ENCODE peak calls at places on chromosomes 7 and 10, in nine cellular contexts. J is body of pancreas, P is mesothelial cell of epicardium, O is left ventricle myocardium inferior, R is neural progenitor cell, B is epithelial cell of esophagus, V is fibroblast of pulmonary artery, A is dorsolateral prefrontal cortex, Y is choroid plexus epithelial cell. G is an unnamed sample.

GRCh38 chr10:96618648-96619047 is 31.8 kb upstream of the TM9SF3 start:
- DNase-seq in J (peak; percentile 80), P (no peak), O (peak; percentile 36), R (no peak), B (no peak), V (peak; percentile 55), A (peak; percentile 55), Y (peak; percentile 54), G (no peak)

GRCh38 chr10:119350529-119351001 is 143.2 kb downstream of the GRK5 start:
- DNase-seq in J (no peak), P (no peak), O (no peak), R (no peak), B (no peak), V (peak; percentile 56), A (no peak), Y (peak; percentile 75), G (no peak)

GRCh38 chr7:42272793-42273665 is 36.0 kb upstream of the GLI3 start:
- DNase-seq in J (no peak), P (no peak), O (no peak), R (peak; percentile 43), B (peak; percentile 90), V (peak; percentile 57), A (no peak), Y (peak; percentile 74), G (no peak)

GRCh38 chr7:519974-520458 is 370 bp upstream of the PDGFA start:
- DNase-seq in J (peak; percentile 75), P (peak; percentile 70), O (peak; percentile 63), R (peak; percentile 86), B (peak; percentile 63), V (peak; percentile 65), A (peak; percentile 55), Y (peak; percentile 56), G (no peak)

GRCh38 chr7:74153736-74154135 is 20.4 kb upstream of the EIF4H start:
- DNase-seq in J (no peak), P (no peak), O (no peak), R (no peak), B (no peak), V (no peak), A (no peak), Y (no peak), G (no peak)

GRCh38 chr10:10499839-10500238 is 517.8 kb upstream of the CELF2 start:
- DNase-seq in J (no peak), P (no peak), O (no peak), R (no peak), B (peak; percentile 37), V (peak; percentile 78), A (no peak), Y (peak; percentile 77), G (no peak)

GRCh38 chr10:82942572-82943091 is 1067.6 kb downstream of the NRG3 start:
- DNase-seq in J (peak; percentile 19), P (no peak), O (peak; percentile 20), R (no peak), B (no peak), V (peak; percentile 76), A (no peak), Y (peak; percentile 55), G (no peak)

GRCh38 chr10:97336942-97337719 is 2.6 kb upstream of the FRAT2 start:
- DNase-seq in J (peak; percentile 68), P (peak; percentile 50), O (no peak), R (peak; percentile 94), B (peak; percentile 89), V (no peak), A (no peak), Y (peak; percentile 12), G (no peak)

GRCh38 chr10:28991326-28991725 is 297.5 kb upstream of the LYZL1 start:
- DNase-seq in J (no peak), P (no peak), O (no peak), R (peak; percentile 16), B (peak; percentile 61), V (peak; percentile 39), A (no peak), Y (peak; percentile 53), G (no peak)

GRCh38 chr10:44715081-44715480 is 196.1 kb upstream of the TMEM72 start:
- DNase-seq in J (no peak), P (no peak), O (no peak), R (no peak), B (no peak), V (peak; percentile 45), A (no peak), Y (peak; percentile 74), G (no peak)

GRCh38 chr10:5265139-5265538 is 68.5 kb downstream of the AKR1C4 start:
- DNase-seq in J (no peak), P (no peak), O (no peak), R (no peak), B (no peak), V (no peak), A (no peak), Y (no peak), G (no peak)

GRCh38 chr10:80474920-80475319 is 20.8 kb downstream of the TSPAN14 start:
- DNase-seq in J (no peak), P (no peak), O (no peak), R (no peak), B (no peak), V (no peak), A (no peak), Y (no peak), G (no peak)

GRCh38 chr10:86401588-86402282 is 35.1 kb upstream of the GRID1 start:
- DNase-seq in J (peak; percentile 52), P (no peak), O (no peak), R (peak; percentile 38), B (peak; percentile 36), V (no peak), A (no peak), Y (peak; percentile 37), G (no peak)

GRCh38 chr7:136919820-136920219 is 51.4 kb downstream of the CHRM2 start:
- DNase-seq in J (no peak), P (no peak), O (no peak), R (no peak), B (no peak), V (no peak), A (no peak), Y (peak; percentile 23), G (no peak)

GRCh38 chr10:78412605-78413004 is 378.9 kb downstream of the RPS24 start:
- DNase-seq in J (no peak), P (peak; percentile 2), O (no peak), R (no peak), B (no peak), V (no peak), A (no peak), Y (no peak), G (no peak)

GRCh38 chr7:44127161-44127560 is 3.8 kb upstream of the POLD2 start:
- DNase-seq in J (no peak), P (no peak), O (no peak), R (no peak), B (no peak), V (no peak), A (no peak), Y (no peak), G (no peak)

GRCh38 chr10:121578298-121578697 is 19.9 kb downstream of the FGFR2 start:
- DNase-seq in J (no peak), P (no peak), O (no peak), R (no peak), B (no peak), V (no peak), A (no peak), Y (no peak), G (no peak)

GRCh38 chr10:9228770-9229169 is 1174.3 kb downstream of the GATA3 start:
- DNase-seq in J (no peak), P (no peak), O (no peak), R (no peak), B (peak; percentile 59), V (no peak), A (no peak), Y (no peak), G (no peak)

DNA sequence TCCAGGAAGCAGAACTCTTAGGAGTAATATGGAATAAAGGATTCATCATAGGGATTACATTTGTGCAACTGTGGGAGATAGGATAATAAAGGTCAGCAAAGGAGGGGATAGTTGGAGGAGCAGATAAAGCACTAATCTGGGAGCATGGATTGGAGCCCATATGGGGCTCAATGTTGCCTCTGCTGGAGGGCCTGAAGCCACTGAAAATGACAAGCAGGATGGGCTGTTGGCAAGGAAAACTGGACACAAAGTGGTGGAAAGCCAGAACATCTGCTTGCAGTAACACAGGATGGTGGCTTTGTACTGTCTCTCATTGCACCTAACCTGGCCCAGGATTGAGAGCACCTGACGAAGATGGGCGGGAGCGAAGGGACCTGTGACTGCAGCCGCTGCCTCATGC is 15.0 kb upstream of the COMMD3 start:
- DNase-seq in J (no peak), P (no peak), O (no peak), R (peak; percentile 22), B (no peak), V (no peak), A (no peak), Y (no peak), G (no peak)
- TF ChIP-seq CTCF in J (no peak), P (no peak), O (no peak), R (peak; percentile 36), B (no peak), V (peak; percentile 3), A (no peak), Y (peak; percentile 10), G (no peak)

GRCh38 chr10:815338-816104 is 116.0 kb downstream of the LARP4B start:
- DNase-seq in J (no peak), P (no peak), O (no peak), R (peak; percentile 43), B (no peak), V (peak; percentile 16), A (no peak), Y (peak; percentile 30), G (no peak)
- TF ChIP-seq CTCF in J (no peak), P (no peak), O (no peak), R (peak; percentile 37), B (peak; percentile 34), V (peak; percentile 22), A (no peak), Y (peak; percentile 46), G (no peak)

DNA sequence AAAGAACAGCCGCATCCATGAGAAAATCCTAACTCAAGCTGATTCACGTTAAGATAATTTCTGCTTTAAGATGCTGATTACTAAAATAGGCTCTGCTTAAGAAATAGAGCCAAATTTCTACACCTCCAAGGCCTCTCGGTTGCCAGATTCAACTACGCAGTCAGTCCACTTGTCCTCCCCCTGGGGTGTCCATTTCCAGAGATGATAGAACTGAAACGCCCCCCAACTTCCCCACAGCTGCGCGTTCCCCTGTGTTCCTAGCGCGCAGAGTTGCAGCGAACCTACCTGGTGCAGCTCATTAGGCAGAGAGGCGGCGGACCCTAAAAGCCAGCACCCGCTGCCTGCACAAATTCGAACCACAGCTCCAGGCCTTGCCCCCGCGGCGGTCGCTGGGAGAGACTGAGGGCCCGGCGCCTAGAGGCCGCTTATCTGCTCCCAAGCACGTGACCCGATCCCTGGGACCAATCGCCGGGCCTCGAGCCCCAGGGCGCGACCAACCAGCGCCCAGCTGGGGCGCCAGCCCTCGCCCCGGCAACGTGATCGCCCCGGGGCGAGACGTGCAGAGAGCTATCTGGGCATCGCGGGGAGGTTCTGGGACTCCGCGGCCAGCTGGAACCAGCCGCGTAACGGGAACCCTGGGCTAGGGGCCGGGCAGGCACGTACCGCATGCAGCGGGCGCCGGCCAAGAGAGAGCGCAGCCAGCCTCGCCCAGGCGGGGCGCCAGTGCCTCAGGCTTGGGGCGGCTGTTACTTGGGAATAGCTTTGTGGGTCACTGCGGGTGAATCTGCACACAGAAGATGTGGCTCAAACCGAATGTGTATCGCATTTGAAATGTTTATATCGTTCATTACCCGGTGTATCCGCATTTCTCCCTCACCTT is at the start of gene PPP1R3C:
- DNase-seq in J (peak; percentile 95), P (peak; percentile 72), O (peak; percentile 90), R (peak; percentile 87), B (peak; percentile 90), V (peak; percentile 88), A (peak; percentile 94), Y (peak; percentile 88), G (peak; percentile 73)
- TF ChIP-seq CTCF in J (peak; percentile 42), P (no peak), O (peak; percentile 50), R (peak; percentile 42), B (peak; percentile 18), V (peak; percentile 32), A (peak; percentile 20), Y (peak; percentile 43), G (peak; percentile 3)

GRCh38 chr10:22315455-22316285 is 518 bp upstream of the COMMD3 start:
- DNase-seq in J (no peak), P (no peak), O (no peak), R (no peak), B (no peak), V (no peak), A (no peak), Y (peak; percentile 15), G (no peak)
- TF ChIP-seq CTCF in J (no peak), P (no peak), O (no peak), R (no peak), B (no peak), V (no peak), A (no peak), Y (no peak), G (no peak)

G was measured in GM10248.